ENCODE peak calls at places on chromosome 18, in five cellular contexts. X is prostate gland, P is aorta, R is DND-41, T is neural progenitor cell. U is an unnamed sample.

GRCh38 chr18:32249147-32249546 is 59.3 kb downstream of the MEP1B start:
- DNase-seq in X (no peak), T (no peak), P (no peak), R (no peak), U (no peak)

GRCh38 chr18:61957801-61958516 is 65.2 kb upstream of the RNF152 start:
- DNase-seq in R (no peak), P (no peak), T (no peak), X (no peak), U (no peak)

GRCh38 chr18:45828917-45829811 is 3.7 kb downstream of the SIGLEC15 start:
- DNase-seq in P (no peak), T (no peak), X (no peak), R (peak; percentile 7), U (no peak)

GRCh38 chr18:35463050-35463449 is 34.7 kb downstream of the INO80C start:
- DNase-seq in X (no peak), P (no peak), T (no peak), R (no peak), U (no peak)

GRCh38 chr18:56910967-56911366 is 235.9 kb upstream of the BOD1L2 start:
- DNase-seq in P (no peak), T (peak; percentile 13), X (no peak), R (no peak), U (no peak)

GRCh38 chr18:5315838-5316237 is 20.3 kb upstream of the ZBTB14 start:
- DNase-seq in T (no peak), X (no peak), P (no peak), R (no peak), U (no peak)

GRCh38 chr18:46152808-46153617 is 48.8 kb downstream of the HAUS1 start:
- DNase-seq in X (no peak), P (no peak), T (peak; percentile 52), R (peak; percentile 59), U (no peak)

GRCh38 chr18:54181856-54182612 is 42.4 kb downstream of the MBD2 start:
- DNase-seq in R (no peak), T (no peak), P (no peak), X (no peak), U (no peak)

GRCh38 chr18:35371412-35372195 is 5.5 kb downstream of the ZNF396 start:
- DNase-seq in X (no peak), P (no peak), T (no peak), R (no peak), U (no peak)

GRCh38 chr18:36692909-36693308 is 135.9 kb downstream of the TPGS2 start:
- DNase-seq in T (no peak), X (no peak), R (no peak), P (no peak), U (no peak)

GRCh38 chr18:28086530-28087172 is 90.3 kb downstream of the CDH2 start:
- DNase-seq in T (peak; percentile 62), P (no peak), R (no peak), X (no peak), U (no peak)

GRCh38 chr18:62486290-62486964 is 36.4 kb upstream of the ZCCHC2 start:
- DNase-seq in X (no peak), T (no peak), R (no peak), P (no peak), U (no peak)

GRCh38 chr18:23143871-23144270 is 8.6 kb downstream of the CABLES1 start:
- DNase-seq in R (no peak), P (peak; percentile 77), X (no peak), T (no peak), U (no peak)

GRCh38 chr18:44453505-44453904 is 227.2 kb upstream of the SETBP1 start:
- DNase-seq in R (no peak), P (no peak), X (no peak), T (no peak), U (no peak)

GRCh38 chr18:30775629-30776028 is 266.9 kb downstream of the DSC3 start:
- DNase-seq in P (no peak), R (no peak), X (no peak), T (peak; percentile 3), U (no peak)

GRCh38 chr18:46141199-46141598 is 37.0 kb downstream of the HAUS1 start:
- DNase-seq in R (no peak), X (no peak), P (no peak), T (no peak), U (no peak)

GRCh38 chr18:34506198-34506597 is 203.9 kb upstream of the DTNA start:
- DNase-seq in T (no peak), X (no peak), P (no peak), R (no peak), U (no peak)

GRCh38 chr18:11946756-11947155 is 34.6 kb upstream of the IMPA2 start:
- DNase-seq in P (peak; percentile 76), R (no peak), T (peak; percentile 24), X (no peak), U (no peak)

GRCh38 chr18:73724908-73725307 is 422.7 kb downstream of the FBXO15 start:
- DNase-seq in X (no peak), R (no peak), P (no peak), T (no peak), U (no peak)

GRCh38 chr18:33440011-33440383 is 524 bp downstream of the CCDC178 start:
- DNase-seq in R (no peak), P (peak; percentile 78), T (peak; percentile 83), X (peak; percentile 31), U (no peak)
- H3K4me3 ChIP-seq in R (no peak overlapping the region), P (peak overlapping the region; percentile 61), T (peak overlapping the region; percentile 70), X (peak overlapping the region; percentile 44), U (no peak overlapping the region)

GRCh38 chr18:9919564-9920232 is 5.9 kb downstream of the VAPA start:
- DNase-seq in T (no peak), P (no peak), R (no peak), X (no peak), U (no peak)
- H3K4me1 ChIP-seq in T (peaks cover 28% of the 10 kb centered on the region), P (peaks cover 2% of the 10 kb centered on the region), R (peaks cover 75% of the 10 kb centered on the region), X (peaks cover 5% of the 10 kb centered on the region), U (peaks cover 77% of the 10 kb centered on the region)

GRCh38 chr18:76412010-76412817 is 82.8 kb downstream of the ZNF516 start:
- DNase-seq in R (no peak), T (no peak), P (no peak), X (no peak), U (peak; percentile 10)

GRCh38 chr18:76414936-76415621 is 80.0 kb downstream of the ZNF516 start:
- DNase-seq in X (no peak), R (no peak), P (peak; percentile 66), T (no peak), U (no peak)

GRCh38 chr18:76410660-76411417 is 84.2 kb downstream of the ZNF516 start:
- DNase-seq in X (no peak), R (no peak), P (no peak), T (no peak), U (peak; percentile 18)

GRCh38 chr18:76410033-76410432 is 85.0 kb downstream of the ZNF516 start:
- DNase-seq in P (no peak), R (no peak), X (no peak), T (no peak), U (no peak)

DNA sequence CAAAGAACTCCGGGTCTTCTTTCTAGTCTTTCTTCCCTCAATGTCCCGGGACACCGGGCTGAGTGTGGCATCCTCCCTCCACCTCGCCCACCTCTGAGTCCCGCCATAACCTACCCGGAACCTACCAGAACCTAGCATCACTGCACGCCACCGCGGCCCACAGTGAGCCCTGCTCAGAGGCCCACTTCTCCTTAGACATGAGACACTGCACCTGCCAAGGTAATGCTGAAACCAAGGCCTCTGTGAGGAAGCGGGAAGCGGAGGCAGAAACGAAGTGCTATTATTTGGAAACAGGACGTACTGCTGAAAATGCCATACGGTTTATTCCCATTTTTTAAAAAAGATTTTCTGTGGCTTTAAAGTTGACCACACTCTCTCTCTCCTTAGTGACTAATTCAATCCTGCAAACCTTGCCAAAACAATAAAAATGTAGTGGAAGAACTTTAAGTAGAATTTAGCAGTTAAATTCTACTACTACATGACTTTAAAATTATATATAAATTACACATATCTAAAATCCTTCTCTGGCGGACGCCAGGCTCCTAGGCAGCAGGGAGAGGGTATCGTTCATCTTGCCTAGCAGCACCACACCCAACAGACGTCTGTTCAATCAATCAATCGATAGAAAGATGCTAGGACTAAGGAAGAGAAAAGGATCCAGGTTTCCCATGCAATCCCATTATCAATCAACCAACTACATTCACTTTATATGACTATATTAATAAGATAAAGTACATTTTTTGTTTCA is 82.0 kb downstream of the ZNF516 start:
- DNase-seq in R (no peak), X (no peak), T (no peak), P (peak; percentile 68), U (no peak)
- H3K4me3 ChIP-seq in R (no peak overlapping the region), X (no peak overlapping the region), T (no peak overlapping the region), P (no peak overlapping the region), U (no peak overlapping the region)

DNA sequence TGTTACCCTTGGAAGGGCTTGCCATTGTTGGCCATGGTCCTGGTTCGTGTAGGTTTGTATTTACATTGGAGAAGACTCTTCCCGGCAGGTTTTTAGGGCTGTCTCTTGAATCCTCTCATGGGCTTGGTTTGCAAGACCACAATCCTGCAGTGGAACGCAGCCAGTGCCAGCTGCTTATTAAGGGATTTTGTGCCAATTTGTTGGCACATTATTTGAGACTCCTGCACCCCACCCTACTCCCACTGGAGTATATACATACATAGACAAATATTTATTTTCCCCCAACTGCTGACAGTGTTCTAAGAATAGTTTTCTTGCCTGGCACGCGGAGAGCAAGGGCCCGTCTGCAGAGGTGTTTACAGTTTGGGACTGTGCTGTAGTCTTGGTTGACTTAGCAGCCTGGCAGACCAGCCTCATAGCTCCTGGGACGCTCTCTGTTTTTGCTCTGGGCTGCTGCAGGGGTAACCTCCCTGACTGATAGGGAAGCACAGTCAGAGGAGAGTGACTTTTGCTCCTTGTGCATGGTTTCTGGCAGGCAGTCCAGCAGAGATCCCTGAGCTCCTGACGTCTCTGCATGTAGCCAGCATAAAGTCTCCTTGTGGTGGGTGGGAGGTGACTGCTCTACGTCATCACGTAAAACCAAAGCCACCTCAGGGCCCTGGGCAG is 1.9 kb downstream of the LDLRAD4 start:
- DNase-seq in R (no peak), T (no peak), X (no peak), P (no peak), U (no peak)
- H3K4me1 ChIP-seq in R (peaks cover 69% of the 10 kb centered on the region), T (peaks cover 30% of the 10 kb centered on the region), X (peaks cover 24% of the 10 kb centered on the region), P (peaks cover 3% of the 10 kb centered on the region), U (peaks cover 16% of the 10 kb centered on the region)

GRCh38 chr18:58638446-58638845 is 9.6 kb upstream of the ALPK2 start:
- DNase-seq in R (no peak), P (no peak), X (no peak), T (no peak), U (no peak)
- H3K4me3 ChIP-seq in R (no peak overlapping the region), P (no peak overlapping the region), X (no peak overlapping the region), T (no peak overlapping the region), U (no peak overlapping the region)

GRCh38 chr18:48844271-48844670 is 106.5 kb downstream of the SMAD7 start:
- DNase-seq in R (no peak), P (peak; percentile 51), T (no peak), X (no peak), U (no peak)
- H3K4me1 ChIP-seq in R (peaks cover 32% of the 10 kb centered on the region), P (no peaks in the 10 kb centered on the region), T (peaks cover 31% of the 10 kb centered on the region), X (no peaks in the 10 kb centered on the region), U (peaks cover 46% of the 10 kb centered on the region)

DNA sequence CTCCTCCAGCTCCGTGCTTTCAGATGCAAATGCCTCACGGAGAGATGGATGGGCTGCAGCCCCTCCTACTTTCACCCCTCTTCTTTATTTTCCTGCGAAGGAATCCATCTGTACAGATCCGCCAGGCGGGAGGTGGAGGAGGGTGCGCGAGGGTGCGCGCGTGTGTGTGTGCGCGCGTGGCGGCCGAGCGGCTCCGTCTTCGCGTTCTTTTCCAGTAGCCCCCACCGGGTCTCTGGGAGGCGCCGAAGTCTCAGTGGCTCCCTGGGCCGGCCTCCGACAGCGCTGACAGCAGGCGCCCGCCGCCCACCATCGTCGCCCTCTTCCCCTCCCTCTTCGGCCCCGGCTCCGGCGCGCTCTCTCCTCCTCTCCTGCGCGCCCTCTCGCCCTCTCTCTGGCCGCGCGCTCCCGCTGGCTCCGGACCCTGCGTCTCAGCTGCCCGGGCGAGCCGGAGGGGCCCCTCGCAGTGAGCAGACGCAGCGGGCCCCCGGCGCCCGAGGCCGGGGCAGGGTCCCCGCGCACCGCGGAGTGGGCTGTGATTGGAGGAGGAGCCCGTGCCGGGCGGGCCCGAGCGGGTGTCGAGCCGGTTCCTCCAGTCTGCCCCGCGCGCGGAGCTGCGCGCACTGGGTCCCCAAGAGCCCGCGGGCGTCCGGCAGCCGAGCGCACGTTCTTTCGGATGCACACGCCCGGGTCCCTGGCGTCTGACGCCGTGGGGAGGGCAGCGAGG is at the start of gene CDH7:
- DNase-seq in R (no peak), P (peak; percentile 67), T (peak; percentile 74), X (peak; percentile 16), U (no peak)
- H3K4me3 ChIP-seq in R (no peak within 1 kb of the TSS), P (no peak within 1 kb of the TSS), T (peak within 1 kb of the TSS; percentile 91), X (peak within 1 kb of the TSS; percentile 49), U (no peak within 1 kb of the TSS)